ENCODE peak calls at places on chromosomes 4 and X, in nine cellular contexts. V, E, T, L, A, R, H, F and W are unnamed samples.

GRCh38 chr4:64582492-64582891 is 173.2 kb upstream of the TECRL start:
- DNase-seq in R (no peak), H (no peak), F (no peak), V (no peak), L (no peak), E (no peak), T (no peak), A (no peak), W (no peak)

GRCh38 chrX:63560601-63561218 is 209.6 kb upstream of the SPIN4 start:
- DNase-seq in V (peak; percentile 72), A (peak; percentile 69), F (peak; percentile 59), L (peak; percentile 62), R (peak; percentile 82), E (peak; percentile 67), H (peak; percentile 78), T (peak; percentile 71), W (peak; percentile 63)

GRCh38 chr4:102640669-102641068 is 120.1 kb downstream of the MANBA start:
- DNase-seq in H (peak; percentile 55), T (no peak), A (peak; percentile 50), E (no peak), L (no peak), F (no peak), V (no peak), R (peak; percentile 66), W (peak; percentile 41)

GRCh38 chrX:107826286-107827136 is 845 bp downstream of the MID2 start:
- DNase-seq in L (peak; percentile 14), T (peak; percentile 38), H (peak; percentile 66), A (peak; percentile 31), F (no peak), R (peak; percentile 56), V (peak; percentile 63), E (no peak), W (peak; percentile 36)

GRCh38 chrX:125998432-125998831 is 167.7 kb downstream of the DCAF12L2 start:
- DNase-seq in L (no peak), F (no peak), H (no peak), T (no peak), R (peak; percentile 0), E (no peak), V (no peak), A (peak; percentile 3), W (no peak)

GRCh38 chrX:14476169-14476568 is 53.2 kb upstream of the GLRA2 start:
- DNase-seq in R (no peak), H (no peak), A (no peak), E (no peak), T (no peak), F (no peak), L (no peak), V (no peak), W (no peak)

GRCh38 chr4:94925764-94926347 is 168.1 kb downstream of the BMPR1B start:
- DNase-seq in R (no peak), V (no peak), E (no peak), T (no peak), H (no peak), A (no peak), F (no peak), L (no peak), W (no peak)

GRCh38 chrX:39245024-39245423 is 443.8 kb downstream of the MID1IP1 start:
- DNase-seq in H (no peak), V (no peak), R (no peak), T (no peak), F (no peak), E (no peak), L (no peak), A (no peak), W (no peak)

GRCh38 chr4:52894408-52894807 is 32.3 kb downstream of the RASL11B start:
- DNase-seq in H (no peak), T (no peak), F (no peak), R (no peak), V (no peak), L (no peak), E (no peak), A (no peak), W (no peak)

GRCh38 chr4:146407669-146408084 is 114.1 kb downstream of the SLC10A7 start:
- DNase-seq in L (no peak), V (no peak), R (peak; percentile 19), H (peak; percentile 45), F (no peak), T (no peak), A (peak; percentile 6), E (no peak), W (peak; percentile 66)

DNA sequence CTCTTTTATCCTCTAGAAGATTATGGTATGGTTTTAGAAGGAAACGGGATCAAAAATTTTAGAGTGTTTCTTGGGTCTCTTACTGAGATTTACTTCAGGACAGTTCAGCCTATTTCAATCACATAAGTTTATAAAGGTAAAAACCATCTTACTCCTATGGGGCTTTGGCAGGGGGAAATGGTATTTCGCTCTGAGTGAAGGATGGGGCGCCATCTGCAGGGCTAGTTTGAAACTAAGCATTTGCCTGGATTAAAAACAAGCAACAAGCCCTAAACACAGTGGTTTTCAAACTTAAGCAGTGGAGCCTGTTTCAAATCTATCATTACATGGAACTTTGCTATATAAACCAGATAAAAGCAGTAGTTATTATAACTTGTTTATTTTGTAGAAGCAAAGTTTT is 361.5 kb upstream of the FMR1 start:
- DNase-seq in H (no peak), E (no peak), R (no peak), L (no peak), A (no peak), T (peak; percentile 13), V (no peak), F (no peak), W (no peak)
- TF ChIP-seq CTCF in H (no peak), E (no peak), R (no peak), L (no peak), A (no peak), T (peak; percentile 9), V (no peak), F (no peak), W (no peak)

GRCh38 chrX:110512341-110512740 is 153.7 kb downstream of the RTL9 start:
- DNase-seq in L (no peak), T (no peak), A (no peak), V (no peak), E (no peak), H (no peak), R (no peak), F (no peak), W (no peak)

GRCh38 chrX:110504947-110505346 is 146.3 kb downstream of the RTL9 start:
- DNase-seq in R (no peak), F (no peak), H (no peak), T (no peak), V (no peak), E (no peak), A (no peak), L (no peak), W (no peak)

GRCh38 chrX:110514498-110514897 is 155.8 kb downstream of the RTL9 start:
- DNase-seq in H (no peak), R (no peak), T (no peak), F (no peak), L (no peak), E (no peak), A (no peak), V (no peak), W (no peak)

GRCh38 chrX:110511238-110511637 is 152.6 kb downstream of the RTL9 start:
- DNase-seq in R (no peak), E (no peak), F (no peak), H (no peak), A (no peak), T (no peak), L (no peak), V (no peak), W (no peak)

GRCh38 chrX:110509778-110510510 is 151.3 kb downstream of the RTL9 start:
- DNase-seq in R (peak; percentile 6), T (no peak), L (no peak), V (no peak), H (peak; percentile 3), F (no peak), E (no peak), A (no peak), W (no peak)
- H3K4me3 ChIP-seq in R (no peak overlapping the region), T (no peak overlapping the region), L (no peak overlapping the region), V (no peak overlapping the region), H (no peak overlapping the region), F (no peak overlapping the region), E (no peak overlapping the region), A (no peak overlapping the region), W (no peak overlapping the region)

GRCh38 chrX:119948381-119948780 is 4.8 kb upstream of the NKAP start:
- DNase-seq in L (no peak), H (no peak), F (no peak), A (no peak), R (peak; percentile 2), V (no peak), E (no peak), T (no peak), W (no peak)
- TF ChIP-seq CTCF in L (no peak), H (peak; percentile 13), F (no peak), A (no peak), R (peak; percentile 21), V (no peak), E (no peak), T (no peak), W (no peak)

GRCh38 chr4:150578745-150579470 is 3.0 kb upstream of the MAB21L2 start:
- DNase-seq in V (no peak), L (no peak), E (no peak), F (no peak), A (no peak), R (peak; percentile 57), T (no peak), H (peak; percentile 23), W (no peak)
- H3K4me3 ChIP-seq in V (peak overlapping the region; percentile 50), L (peak overlapping the region; percentile 47), E (no peak overlapping the region), F (no peak overlapping the region), A (peak overlapping the region; percentile 68), R (peak overlapping the region; percentile 70), T (no peak overlapping the region), H (peak overlapping the region; percentile 52), W (no peak overlapping the region)

DNA sequence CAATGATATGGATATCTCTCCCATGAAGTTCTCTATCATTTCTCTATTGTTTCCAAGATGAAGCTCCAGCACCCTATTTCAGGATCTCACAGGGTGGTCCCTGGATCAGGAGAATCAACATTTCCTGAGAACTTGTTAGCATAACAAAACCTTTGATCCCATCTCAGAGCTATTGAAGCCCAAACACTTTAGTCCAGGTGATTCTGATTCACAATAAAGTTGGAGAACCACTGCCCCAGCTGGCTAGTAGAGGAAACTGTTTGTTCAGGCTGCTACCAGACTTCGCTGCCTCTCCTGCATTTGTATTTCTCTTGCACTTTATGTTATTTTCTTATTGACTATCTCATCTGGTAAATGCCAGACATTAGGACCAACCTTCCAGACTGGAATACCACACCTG is 65.4 kb downstream of the CEP44 start:
- DNase-seq in V (no peak), R (no peak), H (no peak), T (no peak), F (no peak), E (no peak), L (no peak), A (no peak), W (no peak)
- TF ChIP-seq CTCF in V (no peak), R (no peak), H (no peak), T (no peak), F (no peak), E (no peak), L (no peak), A (no peak), W (no peak)

GRCh38 chr4:151013491-151013890 is 1.6 kb downstream of the LRBA start:
- DNase-seq in T (no peak), A (no peak), L (no peak), R (no peak), V (no peak), E (no peak), F (no peak), H (no peak), W (peak; percentile 10)
- H3K4me3 ChIP-seq in T (no peak overlapping the region), A (no peak overlapping the region), L (peak overlapping the region; percentile 89), R (no peak overlapping the region), V (no peak overlapping the region), E (no peak overlapping the region), F (peak overlapping the region; percentile 85), H (peak overlapping the region; percentile 95), W (peak overlapping the region; percentile 77)